ENCODE peak calls at places on chromosome 16, in nine cellular contexts. R is testis, Q is uterus, G is ovary, F is Karpas-422, K is astrocyte, X is aorta, D is stomach, B is mesendoderm. W is an unnamed sample.
A peak's percentile ranks its signal among the peaks of the same experiment; 100 is the strongest.

GRCh38 chr16:57984443-57985203 is 13.7 kb upstream of the CNGB1 start:
- DNase-seq in Q (peak; percentile 88), R (peak; percentile 90), X (peak; percentile 90), K (peak; percentile 44), G (peak; percentile 91), F (no peak), D (peak; percentile 87), B (peak; percentile 97), W (peak; percentile 87)

GRCh38 chr16:30619207-30619606 is 9.0 kb upstream of the ZNF689 start:
- DNase-seq in Q (no peak), F (no peak), K (no peak), D (no peak), R (no peak), B (no peak), G (no peak), X (no peak), W (no peak)

GRCh38 chr16:16120382-16121184 is 102.7 kb downstream of the ABCC6 start:
- DNase-seq in D (peak; percentile 56), Q (no peak), K (no peak), X (peak; percentile 57), F (no peak), R (peak; percentile 93), G (no peak), B (no peak), W (peak; percentile 76)

GRCh38 chr16:27452569-27453475 is 50.8 kb downstream of the IL21R start:
- DNase-seq in B (peak; percentile 50), K (no peak), X (no peak), Q (no peak), D (no peak), F (no peak), R (no peak), G (no peak), W (no peak)

GRCh38 chr16:10935491-10935890 is 6.8 kb downstream of the DEXI start:
- DNase-seq in Q (no peak), D (no peak), G (no peak), B (no peak), R (no peak), K (no peak), X (no peak), F (no peak), W (no peak)

GRCh38 chr16:51556694-51557327 is 405.7 kb upstream of the SALL1 start:
- DNase-seq in K (peak; percentile 83), D (no peak), B (no peak), X (no peak), F (no peak), Q (peak; percentile 76), R (no peak), G (peak; percentile 65), W (no peak)

GRCh38 chr16:56667581-56668571 is at the start of gene MT1G:
- DNase-seq in R (no peak), Q (no peak), X (peak; percentile 83), F (no peak), B (no peak), D (peak; percentile 87), K (no peak), G (peak; percentile 64), W (peak; percentile 62)

GRCh38 chr16:84075376-84075775 is 32.8 kb upstream of the SLC38A8 start:
- DNase-seq in B (no peak), D (no peak), Q (no peak), R (no peak), K (no peak), G (no peak), F (no peak), X (no peak), W (no peak)

GRCh38 chr16:11576427-11577289 is 10.1 kb downstream of the LITAF start:
- DNase-seq in Q (no peak), X (peak; percentile 55), D (no peak), B (no peak), K (no peak), G (peak; percentile 21), F (no peak), R (peak; percentile 25), W (no peak)

GRCh38 chr16:48517493-48517892 is 92.5 kb downstream of the N4BP1 start:
- DNase-seq in G (no peak), X (no peak), D (no peak), F (no peak), K (no peak), Q (no peak), R (no peak), B (no peak), W (no peak)

GRCh38 chr16:64304376-64304775 is 817.5 kb downstream of the CDH11 start:
- DNase-seq in B (no peak), R (no peak), F (peak; percentile 69), K (no peak), G (no peak), D (no peak), X (no peak), Q (no peak), W (no peak)

GRCh38 chr16:9003322-9003721 is 39.6 kb upstream of the USP7 start:
- DNase-seq in F (no peak), K (no peak), B (no peak), Q (no peak), G (no peak), X (no peak), D (peak; percentile 86), R (no peak), W (no peak)

GRCh38 chr16:83615131-83615530 is 192.6 kb upstream of the HSBP1 start:
- DNase-seq in D (no peak), F (no peak), K (peak; percentile 26), X (no peak), Q (no peak), B (no peak), R (no peak), G (no peak), W (no peak)

GRCh38 chr16:12530291-12530690 is 273.4 kb downstream of the CPPED1 start:
- DNase-seq in B (no peak), F (no peak), G (no peak), D (no peak), R (no peak), X (no peak), K (no peak), Q (no peak), W (no peak)

GRCh38 chr16:31474173-31474714 is 2.3 kb downstream of the TGFB1I1 start:
- DNase-seq in F (no peak), G (no peak), B (peak; percentile 26), Q (no peak), K (peak; percentile 93), X (peak; percentile 75), D (no peak), R (no peak), W (no peak)

GRCh38 chr16:9225527-9226316 is 134.3 kb downstream of the HAPSTR1 start:
- DNase-seq in G (no peak), D (no peak), B (peak; percentile 59), Q (no peak), X (no peak), K (no peak), R (no peak), F (peak; percentile 71), W (no peak)

DNA sequence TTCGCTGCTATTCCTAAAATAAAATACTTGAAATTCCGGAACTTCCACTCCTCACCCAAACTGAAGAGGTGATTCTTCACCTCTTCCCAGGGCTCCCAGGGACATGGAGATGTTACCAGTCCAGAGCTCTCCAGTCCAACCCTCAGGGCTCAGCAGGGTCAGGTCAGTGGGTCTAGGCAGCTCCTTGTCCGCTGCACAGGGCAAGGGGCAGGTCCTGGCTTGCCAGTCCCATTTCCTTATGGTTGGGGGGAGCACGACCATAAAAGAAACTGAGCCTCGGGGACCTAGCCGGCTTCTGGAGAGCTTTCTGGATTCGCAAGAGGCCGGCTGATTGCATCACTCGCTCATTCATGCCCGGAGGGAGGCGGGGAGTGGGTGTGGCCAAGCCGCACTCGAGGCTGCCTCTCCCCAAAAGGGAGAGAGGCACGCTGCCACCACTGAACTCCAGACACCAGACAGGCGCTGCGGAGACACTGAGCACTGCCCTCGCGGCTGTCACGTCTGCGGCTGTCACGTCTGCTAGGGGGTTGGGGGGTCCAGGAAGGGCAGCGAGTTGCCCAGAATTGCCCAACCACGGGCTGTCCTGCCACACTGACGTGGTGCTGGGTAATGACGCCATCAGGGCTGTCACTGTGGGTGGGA is 15.8 kb downstream of the SLC7A5 start:
- DNase-seq in F (peak; percentile 90), K (peak; percentile 80), X (peak; percentile 97), R (peak; percentile 96), B (peak; percentile 96), D (peak; percentile 95), G (peak; percentile 89), Q (peak; percentile 90), W (peak; percentile 92)
- H3K4me3 ChIP-seq in F (peak overlapping the region; percentile 34), K (peak overlapping the region; percentile 37), X (peak overlapping the region; percentile 16), R (no peak overlapping the region), B (no peak overlapping the region), D (peak overlapping the region; percentile 31), G (peak overlapping the region; percentile 13), Q (peak overlapping the region; percentile 28), W (no peak overlapping the region)

DNA sequence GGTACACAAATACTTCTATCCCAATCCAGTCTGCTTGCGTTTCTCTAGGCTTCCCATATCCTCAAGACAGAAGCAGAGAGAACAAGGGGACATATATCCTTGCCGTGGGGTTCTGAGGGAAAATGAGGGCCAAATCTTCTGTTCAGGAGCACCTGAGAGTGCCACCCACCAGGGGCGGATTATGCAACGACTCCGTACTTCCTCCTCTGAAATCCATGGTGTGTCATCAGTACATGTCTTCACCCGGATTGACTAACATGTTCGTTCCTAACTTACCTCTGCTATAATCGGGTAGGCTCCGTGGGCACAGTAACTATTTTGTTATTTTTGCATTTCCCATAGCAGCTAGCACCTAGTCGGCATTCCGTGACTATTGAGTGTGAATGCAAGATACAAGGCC is 7.8 kb upstream of the ZNF200 start:
- DNase-seq in F (no peak), G (no peak), X (no peak), Q (no peak), R (no peak), D (no peak), K (no peak), B (no peak), W (no peak)
- H3K27me3 ChIP-seq in F (no peaks in the 10 kb centered on the region), G (no peaks in the 10 kb centered on the region), X (no peaks in the 10 kb centered on the region), Q (no peaks in the 10 kb centered on the region), R (no peaks in the 10 kb centered on the region), D (no peaks in the 10 kb centered on the region), K (peaks cover 2% of the 10 kb centered on the region), B (no peaks in the 10 kb centered on the region), W (no peaks in the 10 kb centered on the region)

GRCh38 chr16:85308585-85309540 is 196.6 kb upstream of the CIBAR2 start:
- DNase-seq in B (no peak), F (no peak), X (no peak), Q (no peak), G (no peak), R (no peak), K (no peak), D (no peak), W (no peak)
- H3K27ac ChIP-seq in B (no peak overlapping the region), F (no peak overlapping the region), X (no peak overlapping the region), Q (no peak overlapping the region), G (no peak overlapping the region), R (peak overlapping the region; percentile 29), K (no peak overlapping the region), D (no peak overlapping the region), W (peak overlapping the region; percentile 24)

DNA sequence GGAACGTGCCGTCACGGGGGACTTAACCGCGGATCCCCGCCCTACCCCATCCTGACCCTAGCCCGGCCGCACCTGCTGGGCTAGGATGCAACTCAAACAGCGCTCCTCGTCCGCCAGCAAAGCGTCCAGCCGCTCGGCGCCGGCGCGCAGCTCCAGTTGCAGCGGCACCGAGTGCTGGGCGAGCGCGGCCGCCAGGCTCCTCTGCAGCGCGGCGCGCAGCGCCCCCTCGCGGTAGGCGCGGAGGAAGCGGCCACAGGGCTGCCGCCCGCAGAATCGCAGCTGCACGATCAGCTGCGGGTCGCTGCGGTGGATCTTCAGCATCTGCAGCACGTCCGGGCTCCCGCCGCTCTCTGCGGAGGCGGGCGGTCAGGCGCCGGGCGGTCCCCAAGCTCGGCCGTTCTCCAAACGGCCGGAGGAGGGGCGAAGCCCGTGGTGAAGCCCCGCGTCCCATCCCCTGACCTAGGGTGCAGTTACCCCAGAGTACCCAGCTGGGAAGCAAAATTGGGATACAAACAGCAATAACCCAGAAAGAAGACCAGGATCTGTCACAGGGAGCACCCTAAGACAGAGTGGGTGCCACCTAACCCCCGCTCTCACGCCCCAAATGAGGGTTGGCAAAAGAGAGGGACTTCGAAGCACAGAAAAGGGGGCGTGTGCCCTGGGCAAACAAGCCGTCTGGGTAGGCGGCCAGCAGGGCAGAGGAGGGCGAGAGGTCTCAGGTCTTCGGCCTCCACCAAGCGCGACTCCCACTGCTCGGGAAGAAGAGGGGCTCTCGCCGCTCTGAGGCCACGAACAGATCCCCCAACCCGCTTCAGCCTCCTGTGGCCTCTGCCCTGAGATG is 4.2 kb downstream of the TRADD start:
- DNase-seq in G (peak; percentile 89), Q (peak; percentile 78), D (peak; percentile 83), K (no peak), B (peak; percentile 82), X (peak; percentile 77), R (peak; percentile 80), F (peak; percentile 90), W (peak; percentile 79)
- H3K4me3 ChIP-seq in G (no peak overlapping the region), Q (no peak overlapping the region), D (peak overlapping the region; percentile 28), K (no peak overlapping the region), B (no peak overlapping the region), X (no peak overlapping the region), R (peak overlapping the region; percentile 50), F (no peak overlapping the region), W (peak overlapping the region; percentile 17)